ENCODE peak calls at places on chromosomes 2 and 18, in eight cellular contexts. L is ureter; P is CD8-positive, alpha-beta T cell; K is Daoy; F is Kasumi-1; I is retina; O is IMR-90; W is stimulated activated CD4-positive, alpha-beta T cell treated with anti-CD3 and anti-CD28 coated beads, TNF-alpha, amount 100 ng/mL, for 48 hours. U is an unnamed sample.

GRCh38 chr2:85584354-85584856 is at the start of gene VAMP5:
- DNase-seq in L (no peak), P (no peak), K (no peak), F (no peak), I (peak; percentile 69), O (no peak), W (no peak), U (no peak)

GRCh38 chr2:236863729-236864126 is 222.0 kb upstream of the COPS8 start:
- DNase-seq in L (peak; percentile 34), P (no peak), K (no peak), F (no peak), I (no peak), O (no peak), W (no peak), U (no peak)

GRCh38 chr18:57856707-57857280 is 53.7 kb upstream of the ATP8B1 start:
- DNase-seq in L (no peak), P (no peak), K (no peak), F (no peak), I (peak; percentile 27), O (no peak), W (no peak), U (no peak)

GRCh38 chr2:238945433-238946150 is 97.7 kb downstream of the TWIST2 start:
- DNase-seq in L (peak; percentile 64), P (no peak), K (peak; percentile 27), F (no peak), I (no peak), O (peak; percentile 42), W (no peak), U (no peak)

GRCh38 chr2:149692837-149693518 is 105.4 kb upstream of the MMADHC start:
- DNase-seq in L (no peak), P (no peak), K (no peak), F (no peak), I (no peak), O (peak; percentile 38), W (no peak), U (no peak)

GRCh38 chr2:128573531-128573930 is 254.9 kb upstream of the HS6ST1 start:
- DNase-seq in L (no peak), P (no peak), K (no peak), F (no peak), I (no peak), O (no peak), W (no peak), U (no peak)

GRCh38 chr2:204483497-204484164 is 61.6 kb upstream of the PARD3B start:
- DNase-seq in L (no peak), P (no peak), K (no peak), F (no peak), I (no peak), O (no peak), W (no peak), U (peak; percentile 13)

GRCh38 chr2:151379191-151379590 is 21.8 kb downstream of the TNFAIP6 start:
- DNase-seq in L (no peak), P (no peak), K (no peak), F (no peak), I (no peak), O (peak; percentile 47), W (no peak), U (no peak)

GRCh38 chr18:48781041-48781989 is 169.4 kb downstream of the SMAD7 start:
- DNase-seq in L (peak; percentile 86), P (no peak), K (peak; percentile 27), F (no peak), I (peak; percentile 84), O (peak; percentile 39), W (no peak), U (no peak)

GRCh38 chr18:36075862-36076587 is 8.7 kb upstream of the RPRD1A start:
- DNase-seq in L (no peak), P (no peak), K (no peak), F (no peak), I (no peak), O (peak; percentile 89), W (no peak), U (no peak)

GRCh38 chr2:85878719-85879390 is 9.9 kb downstream of the ST3GAL5 start:
- DNase-seq in L (no peak), P (no peak), K (peak; percentile 76), F (peak; percentile 22), I (no peak), O (no peak), W (no peak), U (no peak)

GRCh38 chr2:105571445-105571987 is 172.7 kb upstream of the FHL2 start:
- DNase-seq in L (no peak), P (no peak), K (no peak), F (no peak), I (no peak), O (no peak), W (no peak), U (no peak)

GRCh38 chr2:58194451-58194850 is 46.7 kb downstream of the FANCL start:
- DNase-seq in L (no peak), P (no peak), K (no peak), F (no peak), I (no peak), O (no peak), W (no peak), U (no peak)

GRCh38 chr2:118185210-118186109 is 97.2 kb downstream of the INSIG2 start:
- DNase-seq in L (peak; percentile 54), P (no peak), K (peak; percentile 66), F (peak; percentile 62), I (peak; percentile 62), O (peak; percentile 20), W (peak; percentile 36), U (peak; percentile 57)

GRCh38 chr2:176584333-176584732 is 315.1 kb downstream of the MTX2 start:
- DNase-seq in L (no peak), P (no peak), K (peak; percentile 34), F (no peak), I (no peak), O (peak; percentile 66), W (no peak), U (no peak)

GRCh38 chr2:12326449-12327190 is 390.1 kb upstream of the TRIB2 start:
- DNase-seq in L (no peak), P (no peak), K (no peak), F (no peak), I (no peak), O (no peak), W (no peak), U (no peak)

GRCh38 chr2:96856776-96857673 is 791 bp downstream of the ANKRD39 start:
- DNase-seq in L (peak; percentile 44), P (no peak), K (peak; percentile 44), F (no peak), I (no peak), O (no peak), W (no peak), U (peak; percentile 23)

GRCh38 chr2:231286964-231287363 is 88.5 kb downstream of the ARMC9 start:
- DNase-seq in L (no peak), P (no peak), K (no peak), F (no peak), I (no peak), O (no peak), W (no peak), U (no peak)

GRCh38 chr2:9663008-9663879 is 32.4 kb upstream of the YWHAQ start:
- DNase-seq in L (no peak), P (no peak), K (no peak), F (no peak), I (no peak), O (no peak), W (no peak), U (peak; percentile 77)

GRCh38 chr2:17084882-17085281 is 419.2 kb upstream of the CYRIA start:
- DNase-seq in L (no peak), P (no peak), K (no peak), F (no peak), I (no peak), O (no peak), W (no peak), U (no peak)

GRCh38 chr2:241987726-241988125 is 118.2 kb downstream of the RTP5 start:
- DNase-seq in L (no peak), P (no peak), K (no peak), F (no peak), I (no peak), O (no peak), W (no peak), U (no peak)

GRCh38 chr2:101501443-101501842 is 26.5 kb upstream of the RFX8 start:
- DNase-seq in L (no peak), P (no peak), K (peak; percentile 68), F (no peak), I (no peak), O (peak; percentile 60), W (peak; percentile 3), U (no peak)

GRCh38 chr2:138395565-138396306 is 105.8 kb upstream of the SPOPL start:
- DNase-seq in L (no peak), P (no peak), K (peak; percentile 62), F (no peak), I (no peak), O (peak; percentile 42), W (no peak), U (no peak)

GRCh38 chr2:201194097-201194496 is 11.2 kb downstream of the CASP10 start:
- DNase-seq in L (no peak), P (no peak), K (no peak), F (no peak), I (no peak), O (no peak), W (no peak), U (no peak)

GRCh38 chr2:73899801-73900336 is 7.1 kb downstream of the ACTG2 start:
- DNase-seq in L (no peak), P (no peak), K (no peak), F (no peak), I (no peak), O (no peak), W (no peak), U (no peak)

GRCh38 chr18:51235011-51235789 is 37.7 kb upstream of the MEX3C start:
- DNase-seq in L (no peak), P (no peak), K (peak; percentile 49), F (peak; percentile 15), I (peak; percentile 29), O (no peak), W (peak; percentile 22), U (no peak)

GRCh38 chr2:172943563-172943962 is 132.1 kb upstream of the MAP3K20 start:
- DNase-seq in L (no peak), P (no peak), K (no peak), F (no peak), I (no peak), O (no peak), W (no peak), U (no peak)

GRCh38 chr18:49544362-49544761 is 17.5 kb upstream of the LIPG start:
- DNase-seq in L (no peak), P (no peak), K (peak; percentile 40), F (no peak), I (no peak), O (no peak), W (no peak), U (no peak)

GRCh38 chr2:159613515-159614336 is 2.6 kb downstream of the BAZ2B start:
- DNase-seq in L (no peak), P (no peak), K (no peak), F (peak; percentile 51), I (no peak), O (peak; percentile 53), W (no peak), U (peak; percentile 67)

GRCh38 chr18:23970161-23971153 is 44.1 kb upstream of the TTC39C start:
- DNase-seq in L (no peak), P (peak; percentile 38), K (no peak), F (no peak), I (no peak), O (no peak), W (no peak), U (no peak)

GRCh38 chr18:35387367-35387685 is 10.2 kb upstream of the ZNF396 start:
- DNase-seq in L (no peak), P (no peak), K (no peak), F (no peak), I (no peak), O (peak; percentile 46), W (no peak), U (no peak)

GRCh38 chr18:13629841-13630747 is 96.3 kb downstream of the FAM210A start:
- DNase-seq in L (peak; percentile 59), P (no peak), K (peak; percentile 62), F (peak; percentile 87), I (peak; percentile 80), O (peak; percentile 50), W (peak; percentile 34), U (peak; percentile 26)

GRCh38 chr2:220034356-220035121 is 407.1 kb downstream of the SLC4A3 start:
- DNase-seq in L (no peak), P (no peak), K (peak; percentile 35), F (no peak), I (no peak), O (peak; percentile 72), W (no peak), U (no peak)

GRCh38 chr18:10851824-10852225 is 297.5 kb downstream of the PIEZO2 start:
- DNase-seq in L (no peak), P (no peak), K (peak; percentile 39), F (peak; percentile 73), I (peak; percentile 17), O (peak; percentile 81), W (no peak), U (peak; percentile 13)

U was measured in NCI-H1694 treated with DMSO at 0.1 percent for 48 hours.